ENCODE peak calls at places on chromosomes 6 and 20, in five cellular contexts. I is B cell, Y is Panc1, W is endodermal cell, L is uterus. E is an unnamed sample.

GRCh38 chr6:154343473-154344308 is 12.9 kb downstream of the IPCEF1 start:
- DNase-seq in L (no peak), I (no peak), W (peak), Y (no peak), E (peak)

GRCh38 chr20:62008643-62009183 is 57.0 kb downstream of the TAF4 start:
- DNase-seq in L (no peak), Y (no peak), W (no peak), I (no peak), E (no peak)

GRCh38 chr6:33171096-33171888 is 21.0 kb downstream of the COL11A2 start:
- DNase-seq in L (no peak), W (no peak), I (no peak), Y (no peak), E (no peak)

GRCh38 chr20:19926581-19926980 is 90.6 kb upstream of the NAA20 start:
- DNase-seq in L (no peak), I (no peak), Y (no peak), W (no peak), E (no peak)

GRCh38 chr20:39983655-39984054 is 705.4 kb downstream of the MAFB start:
- DNase-seq in W (no peak), I (no peak), L (no peak), Y (no peak), E (no peak)

GRCh38 chr6:136696238-136696637 is 96.0 kb downstream of the MAP3K5 start:
- DNase-seq in W (no peak), Y (no peak), I (no peak), L (peak), E (no peak)

GRCh38 chr6:133888931-133889556 is at the start of gene TCF21:
- DNase-seq in Y (no peak), L (peak), I (no peak), W (peak), E (no peak)

GRCh38 chr20:5996765-5997164 is 46.3 kb downstream of the MCM8 start:
- DNase-seq in L (no peak), W (no peak), Y (no peak), I (peak), E (no peak)

GRCh38 chr20:33933469-33933909 is 60.2 kb upstream of the RALY start:
- DNase-seq in W (peak), L (peak), Y (peak), I (peak), E (no peak)

GRCh38 chr20:54323227-54323734 is 115.4 kb downstream of the PFDN4 start:
- DNase-seq in L (no peak), W (no peak), I (no peak), Y (no peak), E (no peak)

GRCh38 chr20:9408422-9409300 is 105.7 kb upstream of the LAMP5 start:
- DNase-seq in L (no peak), I (no peak), Y (no peak), W (no peak), E (no peak)

GRCh38 chr6:77853401-77853800 is 200.6 kb downstream of the MEI4 start:
- DNase-seq in Y (no peak), L (no peak), W (no peak), I (no peak), E (no peak)

GRCh38 chr6:121334299-121335104 is at the start of gene TBC1D32:
- DNase-seq in I (peak), Y (peak), W (peak), L (peak), E (peak)
- TF ChIP-seq CTCF in I (no peak), Y (no peak), W (no peak), L (peak), E (peak)

GRCh38 chr6:111565316-111566221 is 40.1 kb downstream of the TRAF3IP2 start:
- DNase-seq in W (peak), Y (no peak), L (peak), I (peak), E (no peak)
- TF ChIP-seq CTCF in W (peak), Y (no peak), L (no peak), I (peak), E (no peak)

GRCh38 chr6:1336246-1336843 is 24.4 kb downstream of the FOXQ1 start:
- DNase-seq in L (no peak), I (peak), W (peak), Y (no peak), E (no peak)
- TF ChIP-seq CTCF in L (no peak), I (no peak), W (peak), Y (peak), E (peak)

GRCh38 chr6:124877468-124877867 is 84.8 kb upstream of the RNF217 start:
- DNase-seq in I (no peak), L (no peak), W (no peak), Y (no peak), E (no peak)
- TF ChIP-seq CTCF in I (no peak), L (no peak), W (no peak), Y (no peak), E (no peak)

GRCh38 chr20:60365063-60365640 is 406.9 kb downstream of the CDH26 start:
- DNase-seq in W (peak), L (no peak), Y (no peak), I (no peak), E (no peak)
- TF ChIP-seq CTCF in W (peak), L (no peak), Y (no peak), I (no peak), E (no peak)